ENCODE peak calls at places on chromosomes 13 and 19, in eight cellular contexts. One of them, this sample, is unnamed.

GRCh38 chr13:102484329-102484728 is 82.5 kb upstream of the FGF14 start:
- DNase-seq in sigmoid colon: no peak
- DNase-seq in IMR-90: peak; percentile 4
- DNase-seq in adrenal gland: no peak
- DNase-seq in vagina: no peak
- DNase-seq in tibial nerve: no peak
- DNase-seq in breast epithelium: no peak
- DNase-seq in body of pancreas: no peak
- DNase-seq in this sample: no peak

GRCh38 chr19:49297403-49297802 is 27.6 kb downstream of the SLC6A16 start:
- DNase-seq in sigmoid colon: no peak
- DNase-seq in vagina: no peak
- DNase-seq in adrenal gland: no peak
- DNase-seq in tibial nerve: no peak
- DNase-seq in breast epithelium: no peak
- DNase-seq in body of pancreas: no peak
- DNase-seq in IMR-90: peak; percentile 79
- DNase-seq in this sample: no peak

GRCh38 chr13:37747071-37747612 is 122.4 kb downstream of the TRPC4 start:
- DNase-seq in IMR-90: peak; percentile 87
- DNase-seq in tibial nerve: no peak
- DNase-seq in sigmoid colon: no peak
- DNase-seq in adrenal gland: no peak
- DNase-seq in vagina: no peak
- DNase-seq in breast epithelium: no peak
- DNase-seq in body of pancreas: no peak
- DNase-seq in this sample: no peak

GRCh38 chr19:33815410-33816340 is 19.0 kb downstream of the KCTD15 start:
- DNase-seq in vagina: peak; percentile 72
- DNase-seq in breast epithelium: no peak
- DNase-seq in adrenal gland: peak; percentile 45
- DNase-seq in sigmoid colon: peak; percentile 46
- DNase-seq in IMR-90: peak; percentile 34
- DNase-seq in body of pancreas: no peak
- DNase-seq in tibial nerve: no peak
- DNase-seq in this sample: peak; percentile 25

GRCh38 chr19:18437481-18438330 is at the start of gene ISYNA1:
- DNase-seq in breast epithelium: peak; percentile 56
- DNase-seq in adrenal gland: peak; percentile 86
- DNase-seq in sigmoid colon: no peak
- DNase-seq in vagina: no peak
- DNase-seq in tibial nerve: no peak
- DNase-seq in IMR-90: peak; percentile 20
- DNase-seq in body of pancreas: peak; percentile 66
- DNase-seq in this sample: no peak

GRCh38 chr19:33373701-33374405 is at the start of gene CEBPG:
- DNase-seq in sigmoid colon: peak; percentile 78
- DNase-seq in adrenal gland: peak; percentile 67
- DNase-seq in tibial nerve: no peak
- DNase-seq in breast epithelium: no peak
- DNase-seq in body of pancreas: peak; percentile 73
- DNase-seq in IMR-90: peak; percentile 64
- DNase-seq in vagina: no peak
- DNase-seq in this sample: peak; percentile 68

GRCh38 chr13:100657881-100658315 is 16.7 kb downstream of the TMTC4 start:
- DNase-seq in sigmoid colon: no peak
- DNase-seq in IMR-90: no peak
- DNase-seq in breast epithelium: no peak
- DNase-seq in body of pancreas: no peak
- DNase-seq in adrenal gland: no peak
- DNase-seq in tibial nerve: no peak
- DNase-seq in vagina: no peak
- DNase-seq in this sample: no peak

GRCh38 chr19:29263305-29264080 is 50.5 kb upstream of the UQCRFS1 start:
- DNase-seq in vagina: peak; percentile 49
- DNase-seq in tibial nerve: peak; percentile 27
- DNase-seq in IMR-90: peak; percentile 17
- DNase-seq in adrenal gland: peak; percentile 70
- DNase-seq in breast epithelium: no peak
- DNase-seq in sigmoid colon: no peak
- DNase-seq in body of pancreas: peak; percentile 59
- DNase-seq in this sample: no peak

GRCh38 chr19:7916908-7917291 is 2.3 kb downstream of the TGFBR3L start:
- DNase-seq in body of pancreas: no peak
- DNase-seq in IMR-90: no peak
- DNase-seq in tibial nerve: no peak
- DNase-seq in adrenal gland: no peak
- DNase-seq in sigmoid colon: no peak
- DNase-seq in vagina: no peak
- DNase-seq in breast epithelium: no peak
- DNase-seq in this sample: no peak

GRCh38 chr13:111115051-111115840 is at the start of gene ARHGEF7:
- DNase-seq in sigmoid colon: no peak
- DNase-seq in IMR-90: no peak
- DNase-seq in vagina: no peak
- DNase-seq in adrenal gland: no peak
- DNase-seq in tibial nerve: no peak
- DNase-seq in breast epithelium: no peak
- DNase-seq in body of pancreas: peak; percentile 22
- DNase-seq in this sample: no peak

GRCh38 chr19:1849132-1849474 is 820 bp upstream of the REXO1 start:
- DNase-seq in breast epithelium: no peak
- DNase-seq in tibial nerve: no peak
- DNase-seq in adrenal gland: no peak
- DNase-seq in IMR-90: no peak
- DNase-seq in body of pancreas: no peak
- DNase-seq in vagina: no peak
- DNase-seq in sigmoid colon: no peak
- DNase-seq in this sample: no peak

GRCh38 chr19:1849999-1850398 is 1.7 kb upstream of the REXO1 start:
- DNase-seq in body of pancreas: no peak
- DNase-seq in IMR-90: no peak
- DNase-seq in adrenal gland: no peak
- DNase-seq in sigmoid colon: no peak
- DNase-seq in breast epithelium: no peak
- DNase-seq in vagina: no peak
- DNase-seq in tibial nerve: no peak
- DNase-seq in this sample: no peak

GRCh38 chr19:1847684-1848398 is 442 bp downstream of the REXO1 start:
- DNase-seq in adrenal gland: no peak
- DNase-seq in IMR-90: peak; percentile 40
- DNase-seq in body of pancreas: no peak
- DNase-seq in tibial nerve: no peak
- DNase-seq in sigmoid colon: no peak
- DNase-seq in vagina: no peak
- DNase-seq in breast epithelium: no peak
- DNase-seq in this sample: peak; percentile 60

GRCh38 chr19:1847348-1847683 is 967 bp downstream of the REXO1 start:
- DNase-seq in vagina: no peak
- DNase-seq in adrenal gland: no peak
- DNase-seq in breast epithelium: no peak
- DNase-seq in IMR-90: no peak
- DNase-seq in tibial nerve: no peak
- DNase-seq in body of pancreas: no peak
- DNase-seq in sigmoid colon: no peak
- DNase-seq in this sample: no peak

DNA sequence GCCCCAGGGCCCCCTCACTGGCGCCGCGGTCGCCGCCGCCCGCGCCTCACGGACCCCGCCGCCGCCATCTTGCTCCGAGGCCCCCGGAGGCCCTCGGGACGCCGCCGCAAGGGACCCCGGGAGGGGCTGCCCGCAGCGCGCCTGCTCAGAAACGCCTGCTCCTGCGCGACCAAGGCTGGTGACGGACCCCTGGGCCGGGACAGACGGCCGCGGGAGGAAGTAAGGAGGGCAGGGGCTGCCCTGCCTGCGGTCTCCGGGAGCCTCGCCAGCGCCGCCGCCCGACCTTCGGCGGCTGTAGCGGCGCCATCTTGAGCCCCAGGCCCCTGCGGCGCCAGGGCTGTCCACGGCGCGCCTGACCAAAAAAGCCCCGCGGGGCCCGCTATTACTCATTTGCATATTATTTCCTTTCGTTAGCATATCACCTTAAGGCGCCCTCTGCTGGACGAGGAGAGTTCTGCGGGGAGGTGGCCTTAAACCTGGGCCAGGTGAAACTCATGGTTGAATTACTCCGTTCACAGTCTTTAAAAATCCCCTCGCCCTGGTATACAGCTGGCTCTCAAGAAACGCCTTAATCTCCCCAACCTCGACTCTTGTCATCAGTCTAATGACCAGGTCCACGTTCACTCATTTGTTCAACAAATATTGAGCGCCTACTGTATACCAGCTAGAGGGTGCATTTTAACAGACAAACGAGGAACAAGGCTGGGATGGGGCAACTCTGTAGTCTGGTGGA is at the start of gene REXO1:
- DNase-seq in body of pancreas: peak; percentile 99
- DNase-seq in tibial nerve: peak; percentile 91
- DNase-seq in IMR-90: peak; percentile 87
- DNase-seq in adrenal gland: peak; percentile 98
- DNase-seq in sigmoid colon: peak; percentile 96
- DNase-seq in vagina: no peak
- DNase-seq in breast epithelium: peak; percentile 96
- DNase-seq in this sample: peak; percentile 95
- TF ChIP-seq POLR2A in body of pancreas: peak; percentile 66
- TF ChIP-seq POLR2A in tibial nerve: peak; percentile 17
- TF ChIP-seq POLR2A in IMR-90: peak; percentile 89
- TF ChIP-seq POLR2A in adrenal gland: peak; percentile 55
- TF ChIP-seq POLR2A in sigmoid colon: no peak
- TF ChIP-seq POLR2A in vagina: no peak
- TF ChIP-seq POLR2A in breast epithelium: no peak
- TF ChIP-seq POLR2A in this sample: peak; percentile 74

DNA sequence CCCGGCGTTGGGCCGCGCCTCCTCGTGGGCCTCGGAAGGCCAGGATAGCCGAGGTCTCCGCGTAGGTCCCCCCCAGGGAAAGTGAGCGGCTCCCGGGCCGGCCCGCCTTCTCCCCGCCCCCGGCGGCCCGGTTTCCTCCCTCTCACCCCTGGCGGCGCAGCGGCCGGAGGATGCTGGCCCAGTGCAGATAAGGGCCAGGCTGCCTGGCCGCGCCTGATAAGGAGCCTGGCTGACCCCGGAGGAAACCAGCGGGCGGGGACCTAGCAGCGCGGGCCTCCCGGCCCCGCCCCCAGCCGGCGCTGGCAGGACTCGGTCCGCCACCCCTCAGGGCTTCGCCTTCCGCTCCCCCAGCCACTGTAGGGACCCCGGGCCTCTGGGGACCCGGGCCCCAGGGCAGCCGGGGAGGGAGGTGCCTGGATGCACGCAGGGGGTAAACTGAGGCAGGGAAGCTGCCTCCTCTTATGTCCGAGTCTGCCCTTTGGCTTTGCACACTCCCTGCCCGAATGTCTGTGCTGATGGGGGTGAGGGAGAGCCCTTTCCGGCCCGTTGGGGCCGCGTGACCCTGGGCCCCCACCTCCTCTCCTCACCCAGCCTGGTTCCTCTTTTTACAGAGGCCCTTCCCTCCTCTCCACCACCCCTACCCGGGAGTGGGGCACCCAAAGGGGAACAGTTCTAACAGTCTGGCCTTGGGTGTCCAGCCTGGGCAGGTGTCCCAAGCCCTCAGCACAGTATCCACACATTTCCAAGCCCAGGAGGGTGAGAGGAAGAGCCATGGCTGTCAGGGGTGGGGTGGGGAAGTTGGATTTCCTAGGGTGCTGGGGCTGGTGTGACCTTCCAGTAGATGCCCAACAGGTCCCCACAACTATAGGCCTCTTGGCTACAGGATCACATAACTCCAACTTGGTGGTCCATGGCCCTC is at the start of gene LYL1:
- DNase-seq in adrenal gland: peak; percentile 83
- DNase-seq in breast epithelium: no peak
- DNase-seq in IMR-90: no peak
- DNase-seq in tibial nerve: no peak
- DNase-seq in sigmoid colon: peak; percentile 83
- DNase-seq in vagina: peak; percentile 85
- DNase-seq in body of pancreas: peak; percentile 55
- DNase-seq in this sample: peak; percentile 89
- TF ChIP-seq POLR2A in adrenal gland: peak; percentile 2
- TF ChIP-seq POLR2A in breast epithelium: no peak
- TF ChIP-seq POLR2A in IMR-90: no peak
- TF ChIP-seq POLR2A in tibial nerve: no peak
- TF ChIP-seq POLR2A in sigmoid colon: no peak
- TF ChIP-seq POLR2A in vagina: no peak
- TF ChIP-seq POLR2A in body of pancreas: peak; percentile 14
- TF ChIP-seq POLR2A in this sample: peak; percentile 18

GRCh38 chr19:2184422-2185012 is 20.8 kb downstream of the DOT1L start:
- DNase-seq in vagina: no peak
- DNase-seq in sigmoid colon: no peak
- DNase-seq in tibial nerve: no peak
- DNase-seq in adrenal gland: no peak
- DNase-seq in IMR-90: no peak
- DNase-seq in breast epithelium: no peak
- DNase-seq in body of pancreas: no peak
- DNase-seq in this sample: no peak
- TF ChIP-seq POLR2A in vagina: no peak
- TF ChIP-seq POLR2A in sigmoid colon: no peak
- TF ChIP-seq POLR2A in tibial nerve: no peak
- TF ChIP-seq POLR2A in adrenal gland: no peak
- TF ChIP-seq POLR2A in IMR-90: no peak
- TF ChIP-seq POLR2A in breast epithelium: no peak
- TF ChIP-seq POLR2A in body of pancreas: no peak
- TF ChIP-seq POLR2A in this sample: no peak

GRCh38 chr13:91348906-91349435 is 1.5 kb downstream of the MIR17HG start:
- DNase-seq in tibial nerve: peak; percentile 95
- DNase-seq in sigmoid colon: peak; percentile 92
- DNase-seq in breast epithelium: peak; percentile 83
- DNase-seq in IMR-90: peak; percentile 79
- DNase-seq in body of pancreas: peak; percentile 97
- DNase-seq in adrenal gland: peak; percentile 96
- DNase-seq in vagina: no peak
- DNase-seq in this sample: peak; percentile 94
- TF ChIP-seq POLR2A in tibial nerve: peak; percentile 29
- TF ChIP-seq POLR2A in sigmoid colon: no peak
- TF ChIP-seq POLR2A in breast epithelium: no peak
- TF ChIP-seq POLR2A in IMR-90: no peak
- TF ChIP-seq POLR2A in body of pancreas: peak; percentile 24
- TF ChIP-seq POLR2A in adrenal gland: no peak
- TF ChIP-seq POLR2A in vagina: no peak
- TF ChIP-seq POLR2A in this sample: peak; percentile 65

GRCh38 chr19:40778045-40778864 is at the start of gene RAB4B:
- DNase-seq in breast epithelium: peak; percentile 100
- DNase-seq in sigmoid colon: peak; percentile 100
- DNase-seq in IMR-90: peak; percentile 99
- DNase-seq in body of pancreas: peak; percentile 100
- DNase-seq in vagina: peak; percentile 100
- DNase-seq in tibial nerve: peak; percentile 100
- DNase-seq in adrenal gland: peak; percentile 100
- DNase-seq in this sample: peak; percentile 100
- TF ChIP-seq POLR2A in breast epithelium: peak; percentile 45
- TF ChIP-seq POLR2A in sigmoid colon: no peak
- TF ChIP-seq POLR2A in IMR-90: peak; percentile 88
- TF ChIP-seq POLR2A in body of pancreas: peak; percentile 84
- TF ChIP-seq POLR2A in vagina: no peak
- TF ChIP-seq POLR2A in tibial nerve: peak; percentile 47
- TF ChIP-seq POLR2A in adrenal gland: no peak
- TF ChIP-seq POLR2A in this sample: peak; percentile 64

GRCh38 chr19:12495002-12495802 is 10.6 kb upstream of the ZNF709 start:
- DNase-seq in body of pancreas: peak; percentile 98
- DNase-seq in tibial nerve: peak; percentile 81
- DNase-seq in sigmoid colon: peak; percentile 97
- DNase-seq in vagina: peak; percentile 92
- DNase-seq in breast epithelium: peak; percentile 95
- DNase-seq in adrenal gland: peak; percentile 99
- DNase-seq in IMR-90: peak; percentile 79
- DNase-seq in this sample: peak; percentile 96
- TF ChIP-seq POLR2A in body of pancreas: peak; percentile 95
- TF ChIP-seq POLR2A in tibial nerve: peak; percentile 58
- TF ChIP-seq POLR2A in sigmoid colon: no peak
- TF ChIP-seq POLR2A in vagina: no peak
- TF ChIP-seq POLR2A in breast epithelium: peak; percentile 65
- TF ChIP-seq POLR2A in adrenal gland: peak; percentile 94
- TF ChIP-seq POLR2A in IMR-90: peak; percentile 51
- TF ChIP-seq POLR2A in this sample: peak; percentile 86